ENCODE peak calls at places on chromosomes 6 and 20, in eight cellular contexts. N is heart left ventricle; A is heart right ventricle; M is adrenal gland; O is vagina; R is astrocyte; I is endodermal cell; J is CD8-positive, alpha-beta T cell. E is an unnamed sample.

GRCh38 chr20:14878676-14879019 is 541.2 kb upstream of the FLRT3 start:
- DNase-seq in N (no peak), A (no peak), M (no peak), O (no peak), R (no peak), I (no peak), J (no peak), E (no peak)

GRCh38 chr6:105121981-105122380 is 57.8 kb downstream of the POPDC3 start:
- DNase-seq in N (no peak), A (no peak), M (no peak), O (no peak), R (no peak), I (no peak), J (no peak), E (no peak)

GRCh38 chr6:108940741-108941140 is 92.5 kb downstream of the ARMC2 start:
- DNase-seq in N (no peak), A (no peak), M (no peak), O (no peak), R (no peak), I (no peak), J (no peak), E (no peak)

GRCh38 chr6:89527634-89528033 is 94.7 kb downstream of the ANKRD6 start:
- DNase-seq in N (no peak), A (no peak), M (no peak), O (no peak), R (no peak), I (no peak), J (no peak), E (no peak)

GRCh38 chr6:7473805-7474329 is 67.6 kb upstream of the DSP start:
- DNase-seq in N (no peak), A (no peak), M (no peak), O (no peak), R (no peak), I (no peak), J (no peak), E (no peak)

GRCh38 chr6:147642458-147642857 is 134.0 kb downstream of the SAMD5 start:
- DNase-seq in N (no peak), A (no peak), M (no peak), O (no peak), R (peak; percentile 81), I (no peak), J (no peak), E (no peak)

GRCh38 chr20:21705466-21706344 is at the start of gene PAX1:
- DNase-seq in N (no peak), A (no peak), M (no peak), O (peak; percentile 37), R (no peak), I (peak; percentile 80), J (no peak), E (no peak)

GRCh38 chr6:104613416-104614001 is 246.2 kb downstream of the HACE1 start:
- DNase-seq in N (no peak), A (no peak), M (no peak), O (no peak), R (peak; percentile 32), I (no peak), J (no peak), E (no peak)

GRCh38 chr6:4939241-4939640 is 64.6 kb downstream of the RPP40 start:
- DNase-seq in N (no peak), A (no peak), M (no peak), O (no peak), R (no peak), I (no peak), J (no peak), E (no peak)

GRCh38 chr6:11607381-11607780 is 69.8 kb downstream of the TMEM170B start:
- DNase-seq in N (no peak), A (no peak), M (no peak), O (no peak), R (peak; percentile 45), I (peak; percentile 70), J (no peak), E (no peak)

GRCh38 chr20:55650609-55651228 is 354.6 kb downstream of the CBLN4 start:
- DNase-seq in N (no peak), A (no peak), M (no peak), O (no peak), R (no peak), I (no peak), J (no peak), E (no peak)

GRCh38 chr6:30793521-30794194 is 49.3 kb upstream of the IER3 start:
- DNase-seq in N (no peak), A (no peak), M (no peak), O (no peak), R (peak; percentile 60), I (no peak), J (no peak), E (no peak)

GRCh38 chr6:27814665-27815424 is 97.4 kb downstream of the OR2B2 start:
- DNase-seq in N (peak; percentile 70), A (no peak), M (peak; percentile 91), O (no peak), R (peak; percentile 92), I (peak; percentile 86), J (peak; percentile 81), E (no peak)

GRCh38 chr6:29552512-29553051 is 7.0 kb downstream of the UBD start:
- DNase-seq in N (no peak), A (no peak), M (no peak), O (no peak), R (peak; percentile 46), I (no peak), J (no peak), E (no peak)

GRCh38 chr6:29558439-29559079 is 973 bp downstream of the UBD start:
- DNase-seq in N (no peak), A (no peak), M (no peak), O (no peak), R (no peak), I (no peak), J (no peak), E (no peak)

GRCh38 chr6:29557320-29557719 is 2.2 kb downstream of the UBD start:
- DNase-seq in N (no peak), A (no peak), M (no peak), O (no peak), R (no peak), I (no peak), J (no peak), E (no peak)

GRCh38 chr6:29554764-29555163 is 4.8 kb downstream of the UBD start:
- DNase-seq in N (no peak), A (no peak), M (no peak), O (no peak), R (no peak), I (no peak), J (no peak), E (no peak)

DNA sequence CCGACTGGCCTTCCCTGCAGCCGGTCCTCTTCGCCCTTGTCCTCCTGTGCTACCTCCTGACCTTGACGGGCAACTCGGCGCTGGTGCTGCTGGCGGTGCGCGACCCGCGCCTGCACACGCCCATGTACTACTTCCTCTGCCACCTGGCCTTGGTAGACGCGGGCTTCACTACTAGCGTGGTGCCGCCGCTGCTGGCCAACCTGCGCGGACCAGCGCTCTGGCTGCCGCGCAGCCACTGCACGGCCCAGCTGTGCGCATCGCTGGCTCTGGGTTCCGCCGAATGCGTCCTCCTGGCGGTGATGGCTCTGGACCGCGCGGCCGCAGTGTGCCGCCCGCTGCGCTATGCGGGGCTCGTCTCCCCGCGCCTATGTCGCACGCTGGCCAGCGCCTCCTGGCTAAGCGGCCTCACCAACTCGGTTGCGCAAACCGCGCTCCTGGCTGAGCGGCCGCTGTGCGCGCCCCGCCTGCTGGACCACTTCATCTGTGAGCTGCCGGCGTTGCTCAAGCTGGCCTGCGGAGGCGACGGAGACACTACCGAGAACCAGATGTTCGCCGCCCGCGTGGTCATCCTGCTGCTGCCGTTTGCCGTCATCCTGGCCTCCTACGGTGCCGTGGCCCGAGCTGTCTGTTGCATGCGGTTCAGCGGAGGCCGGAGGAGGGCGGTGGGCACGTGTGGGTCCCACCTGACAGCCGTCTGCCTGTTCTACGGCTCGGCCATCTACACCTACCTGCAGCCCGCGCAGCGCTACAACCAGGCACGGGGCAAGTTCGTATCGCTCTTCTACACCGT is 6.1 kb downstream of the UBD start:
- DNase-seq in N (peak; percentile 31), A (peak; percentile 67), M (peak; percentile 56), O (no peak), R (peak; percentile 9), I (peak; percentile 92), J (peak; percentile 20), E (peak; percentile 85)
- TF ChIP-seq CTCF in N (peak; percentile 13), A (no peak), M (no peak), O (peak; percentile 18), R (no peak), I (peak; percentile 56), J (no peak), E (peak; percentile 26)

DNA sequence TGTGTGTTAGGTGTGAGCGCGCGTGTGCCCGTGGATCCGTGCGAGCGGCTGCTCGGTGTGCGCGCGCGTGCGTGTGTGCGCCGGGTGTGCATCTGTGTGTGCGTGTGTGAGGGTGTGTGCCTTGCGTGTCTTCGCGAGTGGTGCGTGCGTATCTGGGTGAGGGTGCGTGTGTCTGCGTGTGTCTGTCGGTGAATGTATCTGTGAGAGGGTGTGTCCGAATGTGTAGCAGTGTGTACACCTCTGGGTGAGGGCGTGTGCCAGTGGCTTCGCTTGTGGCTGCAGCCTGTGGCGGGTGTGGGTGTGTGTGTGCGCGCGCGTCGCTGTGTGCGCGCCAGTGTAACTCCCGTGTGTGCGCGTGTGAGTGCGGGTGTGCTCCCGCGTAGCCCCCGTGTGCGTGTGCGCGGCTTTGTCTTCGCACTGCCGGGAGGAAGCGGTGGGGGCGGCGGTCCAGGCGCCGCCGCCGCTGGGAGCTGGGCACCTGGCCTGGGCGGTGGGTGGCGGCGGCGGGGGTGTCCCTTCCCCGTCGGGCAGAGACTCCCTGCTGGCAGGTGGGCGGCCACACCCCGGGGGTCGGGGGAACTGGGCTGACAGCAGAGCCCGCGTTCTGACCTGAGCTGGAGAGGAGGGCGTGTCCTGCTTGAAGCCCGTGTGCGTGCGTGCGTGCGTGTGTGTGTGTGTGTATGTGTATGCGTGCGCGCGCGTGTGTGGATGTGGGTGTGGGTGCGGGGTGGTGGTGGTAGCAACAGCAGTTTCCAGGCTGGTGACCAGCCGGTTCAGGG is 61.3 kb upstream of the EPB41L1 start:
- DNase-seq in N (peak; percentile 32), A (peak; percentile 51), M (peak; percentile 59), O (no peak), R (no peak), I (no peak), J (peak; percentile 60), E (peak; percentile 90)
- H3K4me1 ChIP-seq in N (peaks cover 27% of the 10 kb centered on the region), A (peaks cover 44% of the 10 kb centered on the region), M (peaks cover 21% of the 10 kb centered on the region), O (peaks cover 39% of the 10 kb centered on the region), R (peaks cover 20% of the 10 kb centered on the region), I (peaks cover 8% of the 10 kb centered on the region), J (peaks cover 9% of the 10 kb centered on the region), E (peaks cover 55% of the 10 kb centered on the region)

GRCh38 chr6:46490425-46491200 is 636 bp downstream of the RCAN2 start:
- DNase-seq in N (peak; percentile 44), A (peak; percentile 44), M (peak; percentile 39), O (no peak), R (no peak), I (peak; percentile 90), J (no peak), E (no peak)

GRCh38 chr6:46491201-46491788 is at the start of gene RCAN2:
- DNase-seq in N (peak; percentile 82), A (peak; percentile 77), M (peak; percentile 62), O (no peak), R (no peak), I (peak; percentile 94), J (peak; percentile 23), E (peak; percentile 69)

GRCh38 chr6:46486186-46486585 is 5.1 kb downstream of the RCAN2 start:
- DNase-seq in N (no peak), A (no peak), M (no peak), O (no peak), R (no peak), I (no peak), J (no peak), E (no peak)

GRCh38 chr6:46491789-46492547 is 719 bp upstream of the RCAN2 start:
- DNase-seq in N (peak; percentile 68), A (peak; percentile 65), M (peak; percentile 38), O (no peak), R (no peak), I (peak; percentile 86), J (no peak), E (peak; percentile 50)
- TF ChIP-seq CTCF in N (peak; percentile 90), A (peak; percentile 70), M (peak; percentile 61), O (peak; percentile 25), R (peak; percentile 26), I (peak; percentile 73), J (no peak), E (peak; percentile 61)

GRCh38 chr20:35729836-35730582 is 12.1 kb downstream of the RBM39 start:
- DNase-seq in N (no peak), A (no peak), M (no peak), O (no peak), R (no peak), I (no peak), J (no peak), E (no peak)
- H3K4me1 ChIP-seq in N (peaks cover 66% of the 10 kb centered on the region), A (peaks cover 67% of the 10 kb centered on the region), M (peaks cover 61% of the 10 kb centered on the region), O (peaks cover 57% of the 10 kb centered on the region), R (peaks cover 3% of the 10 kb centered on the region), I (no peaks in the 10 kb centered on the region), J (peaks cover 55% of the 10 kb centered on the region), E (peaks cover 62% of the 10 kb centered on the region)